ENCODE peak calls at places on chromosomes 1 and 21, in nine cellular contexts. X, Q, I, N, O, V, L, R and Y are unnamed samples.

GRCh38 chr1:205792946-205793673 is 17.8 kb upstream of the RAB29 start:
- DNase-seq in I (no peak), Q (no peak), N (no peak), O (no peak), V (no peak), X (no peak), L (no peak), R (no peak), Y (no peak)

GRCh38 chr1:154951901-154952657 is 3.8 kb downstream of the PBXIP1 start:
- DNase-seq in V (peak; percentile 32), X (no peak), L (no peak), O (peak; percentile 55), Q (no peak), I (no peak), N (no peak), R (no peak), Y (no peak)

GRCh38 chr1:48051466-48052126 is 54.4 kb upstream of the TRABD2B start:
- DNase-seq in N (no peak), X (no peak), R (no peak), I (no peak), O (no peak), L (no peak), Q (no peak), V (no peak), Y (no peak)

GRCh38 chr1:47940779-47941178 is 56.4 kb downstream of the TRABD2B start:
- DNase-seq in O (no peak), X (no peak), R (no peak), Q (no peak), N (no peak), L (no peak), I (no peak), V (no peak), Y (no peak)

GRCh38 chr1:30657131-30658013 is 66.0 kb downstream of the MATN1 start:
- DNase-seq in Q (peak; percentile 78), O (no peak), R (no peak), L (peak; percentile 35), V (no peak), X (no peak), I (no peak), N (no peak), Y (no peak)

GRCh38 chr1:237799762-237800474 is 90.8 kb downstream of the ZP4 start:
- DNase-seq in N (no peak), X (peak; percentile 70), Q (peak; percentile 86), R (no peak), V (no peak), O (peak; percentile 10), L (no peak), I (no peak), Y (peak; percentile 15)

GRCh38 chr1:205939690-205940330 is 3.4 kb downstream of the SLC26A9 start:
- DNase-seq in N (no peak), X (peak; percentile 74), Q (no peak), L (peak; percentile 31), R (no peak), I (peak; percentile 79), O (no peak), V (no peak), Y (no peak)

GRCh38 chr1:115067460-115067859 is 21.8 kb downstream of the TSPAN2 start:
- DNase-seq in L (no peak), R (no peak), X (no peak), N (peak; percentile 71), Q (no peak), O (no peak), I (no peak), V (no peak), Y (no peak)

GRCh38 chr1:181630838-181631237 is 147.5 kb downstream of the CACNA1E start:
- DNase-seq in I (peak; percentile 60), N (no peak), R (no peak), O (no peak), X (peak; percentile 40), V (no peak), L (no peak), Q (peak; percentile 40), Y (no peak)

GRCh38 chr21:27300770-27301169 is 333.9 kb upstream of the ADAMTS5 start:
- DNase-seq in R (no peak), V (no peak), Q (no peak), L (no peak), X (no peak), N (peak; percentile 33), O (no peak), I (no peak), Y (no peak)

GRCh38 chr1:3858231-3858981 is 1.1 kb downstream of the DFFB start:
- DNase-seq in R (no peak), Q (peak; percentile 57), L (no peak), X (peak; percentile 53), O (no peak), I (peak; percentile 41), N (peak; percentile 26), V (no peak), Y (no peak)

GRCh38 chr1:167713330-167714081 is 8.3 kb upstream of the MPZL1 start:
- DNase-seq in I (peak; percentile 36), V (no peak), R (no peak), N (peak; percentile 32), O (no peak), L (no peak), X (peak; percentile 51), Q (peak; percentile 62), Y (no peak)

GRCh38 chr1:93137604-93138292 is 42.5 kb downstream of the TMED5 start:
- DNase-seq in V (no peak), X (no peak), Q (no peak), R (no peak), N (no peak), I (no peak), L (no peak), O (no peak), Y (no peak)

GRCh38 chr1:45884700-45885099 is 81.3 kb downstream of the MAST2 start:
- DNase-seq in N (peak; percentile 45), R (no peak), I (no peak), L (no peak), V (no peak), O (no peak), Q (no peak), X (no peak), Y (no peak)